ENCODE peak calls at places on chromosomes 4 and X, in eight cellular contexts. W, F, H, G, I, C, Q and E are unnamed samples. For H3K36me3, the result is how much of the 10 kb centered on the place peaks cover.

GRCh38 chr4:163540977-163541376 is 46.5 kb downstream of the TMA16 start:
- DNase-seq in F (peak), C (no peak), Q (no peak), H (no peak), W (peak), I (no peak), G (no peak), E (peak)

GRCh38 chr4:168711197-168712120 is 214.6 kb downstream of the PALLD start:
- DNase-seq in F (peak), I (no peak), C (no peak), Q (no peak), H (no peak), W (peak), G (no peak), E (no peak)

GRCh38 chrX:78592030-78592429 is 67.1 kb downstream of the RTL3 start:
- DNase-seq in Q (no peak), W (no peak), I (no peak), H (no peak), G (no peak), F (no peak), C (no peak), E (no peak)

GRCh38 chr4:33722800-33723511 is 2521.4 kb downstream of the ARAP2 start:
- DNase-seq in Q (peak), H (no peak), W (no peak), I (no peak), F (peak), G (no peak), C (no peak), E (no peak)

GRCh38 chr4:180380733-180381132 is 1862.5 kb upstream of the TENM3 start:
- DNase-seq in I (no peak), H (no peak), W (peak), F (peak), G (no peak), C (no peak), Q (no peak), E (no peak)

GRCh38 chrX:916235-916609 is 285.6 kb downstream of the SHOX start:
- DNase-seq in G (no peak), H (no peak), F (no peak), Q (no peak), I (peak), C (no peak), W (no peak), E (peak)

GRCh38 chr4:186570193-186570996 is 15.0 kb upstream of the MTNR1A start:
- DNase-seq in C (no peak), W (peak), I (no peak), H (no peak), G (peak), Q (no peak), F (peak), E (peak)

GRCh38 chr4:48602222-48602621 is 112.2 kb downstream of the ZAR1 start:
- DNase-seq in I (no peak), W (peak), C (no peak), G (no peak), F (peak), Q (no peak), H (no peak), E (peak)

GRCh38 chr4:170005472-170005871 is 20.7 kb downstream of the MFAP3L start:
- DNase-seq in G (no peak), C (no peak), W (no peak), I (no peak), H (no peak), Q (no peak), F (no peak), E (no peak)

GRCh38 chrX:67520671-67521070 is 23.1 kb upstream of the AR start:
- DNase-seq in W (no peak), H (peak), G (no peak), F (no peak), Q (no peak), I (no peak), C (no peak), E (no peak)

GRCh38 chrX:67524950-67525691 is 18.7 kb upstream of the AR start:
- DNase-seq in F (no peak), G (no peak), I (no peak), H (no peak), W (no peak), Q (no peak), C (no peak), E (no peak)

GRCh38 chrX:67523002-67523711 is 20.7 kb upstream of the AR start:
- DNase-seq in Q (no peak), W (no peak), F (no peak), C (no peak), G (no peak), I (no peak), H (no peak), E (no peak)

GRCh38 chrX:67524428-67524827 is 19.4 kb upstream of the AR start:
- DNase-seq in C (no peak), I (no peak), G (no peak), H (no peak), W (no peak), Q (no peak), F (no peak), E (no peak)

DNA sequence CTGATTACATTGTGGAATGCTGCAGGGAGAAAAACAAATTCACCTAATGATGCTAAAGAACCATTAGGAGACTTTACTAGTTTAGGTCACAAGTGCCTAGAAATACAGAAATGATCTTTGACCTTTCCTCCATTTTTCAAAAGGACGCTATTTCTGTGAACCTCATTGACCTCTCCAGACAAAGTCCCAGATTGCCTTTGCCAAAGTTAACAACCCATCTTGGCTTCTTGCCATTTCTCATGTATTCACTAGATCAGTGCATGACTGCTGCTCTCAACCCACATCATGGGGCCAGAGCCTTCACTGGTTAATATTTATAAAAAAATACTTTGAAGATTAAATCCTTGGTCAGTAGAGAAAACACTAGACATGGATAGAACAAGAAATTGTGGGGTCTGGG is 19.9 kb upstream of the AR start:
- DNase-seq in H (no peak), C (no peak), I (no peak), F (no peak), W (no peak), Q (no peak), G (no peak), E (no peak)
- H3K4me3 ChIP-seq in H (no peak), C (no peak), I (no peak), F (no peak), W (no peak), Q (no peak), G (no peak), E (no peak)

GRCh38 chrX:53990201-53990600 is 54.1 kb downstream of the PHF8 start:
- DNase-seq in Q (no peak), H (no peak), I (no peak), G (no peak), C (no peak), W (peak), F (peak), E (no peak)

GRCh38 chrX:53984895-53985294 is 59.4 kb downstream of the PHF8 start:
- DNase-seq in C (no peak), Q (no peak), F (no peak), W (no peak), I (no peak), H (no peak), G (no peak), E (no peak)
- H3K36me3 ChIP-seq in C (under half), Q (under half), F (under half), W (under half), I (under half), H (under half), G (under half), E (under half)

DNA sequence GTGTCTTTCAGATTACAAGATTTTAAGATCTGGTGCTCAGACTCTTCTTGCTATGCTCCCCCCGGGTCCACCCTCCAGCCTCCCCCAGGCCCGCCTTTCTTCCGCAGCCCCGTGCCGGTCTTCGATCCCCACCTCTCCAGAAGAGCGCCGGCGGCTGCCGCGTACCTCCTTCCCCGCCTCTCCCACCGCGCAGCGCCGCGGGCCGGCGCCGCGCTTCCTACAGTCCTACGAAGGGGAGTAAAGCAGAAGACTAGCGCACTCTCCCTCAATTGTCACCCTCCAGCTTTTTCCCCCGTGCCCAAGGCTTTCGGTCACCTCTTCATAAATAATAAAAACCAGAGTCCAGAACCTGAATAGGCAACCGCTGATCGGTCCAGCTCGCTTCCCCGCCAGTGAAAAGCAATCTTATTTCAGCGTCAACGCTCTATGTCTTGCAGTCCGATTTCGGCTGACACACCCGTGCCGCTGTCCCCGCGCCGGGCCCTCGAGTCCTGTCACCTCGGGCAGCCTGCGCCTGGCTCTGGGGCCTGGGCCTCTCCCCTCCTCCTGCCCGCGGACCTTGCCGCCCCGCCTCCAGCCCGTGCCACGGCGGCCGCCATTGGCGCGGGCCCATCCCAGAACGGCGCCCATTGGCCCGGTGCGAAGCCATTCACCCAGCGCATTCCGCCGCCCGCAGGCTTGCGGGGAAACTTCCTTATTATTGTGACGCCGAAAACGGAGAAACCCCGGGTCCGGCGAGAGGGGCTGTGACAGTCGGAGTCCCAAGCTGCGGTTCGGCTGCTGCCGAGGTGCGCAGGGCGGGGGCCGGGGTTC is at the start of gene HERC3:
- DNase-seq in W (peak), G (peak), H (peak), C (peak), Q (peak), I (peak), F (peak), E (no peak)
- TF ChIP-seq CTCF in W (peak), G (peak), H (no peak), C (no peak), Q (no peak), I (peak), F (no peak), E (peak)

GRCh38 chr4:109910261-109910660 is 2.4 kb upstream of the EGF start:
- DNase-seq in G (no peak), H (no peak), I (no peak), Q (no peak), C (no peak), W (no peak), F (no peak), E (no peak)

GRCh38 chr4:109913842-109914241 is 1.2 kb downstream of the EGF start:
- DNase-seq in I (no peak), H (no peak), F (no peak), C (no peak), G (no peak), W (no peak), Q (no peak), E (no peak)

GRCh38 chr4:109914356-109914755 is 1.7 kb downstream of the EGF start:
- DNase-seq in C (no peak), I (no peak), W (no peak), Q (no peak), F (no peak), G (no peak), H (peak), E (no peak)

GRCh38 chr4:109915385-109916002 is 2.8 kb downstream of the EGF start:
- DNase-seq in G (no peak), F (no peak), W (no peak), H (no peak), C (no peak), Q (no peak), I (no peak), E (no peak)

GRCh38 chr4:109912706-109913621 is at the start of gene EGF:
- DNase-seq in Q (no peak), I (no peak), W (peak), G (no peak), C (no peak), F (peak), H (peak), E (no peak)
- H3K4me3 ChIP-seq in Q (peak), I (no peak), W (peak), G (peak), C (no peak), F (peak), H (peak), E (no peak)

GRCh38 chrX:102684772-102685520 is 27.3 kb upstream of the GPRASP2 start:
- DNase-seq in W (no peak), H (no peak), C (no peak), Q (no peak), G (peak), I (no peak), F (no peak), E (no peak)
- H3K36me3 ChIP-seq in W (under half), H (under half), C (under half), Q (under half), G (under half), I (under half), F (under half), E (under half)